ENCODE peak calls at places on chromosomes 5 and 9, in six cellular contexts. E is Peyer's patch, K is heart left ventricle, G is IMR-90, X is A549, B is sigmoid colon. Q is an unnamed sample.
A peak's percentile ranks its signal among the peaks of the same experiment; 100 is the strongest.

GRCh38 chr9:116493183-116493582 is 193.9 kb upstream of the TRIM32 start:
- DNase-seq in E (no peak), K (no peak), G (peak; percentile 43), X (no peak), B (no peak), Q (no peak)

GRCh38 chr5:112931473-112931872 is 9.4 kb upstream of the REEP5 start:
- DNase-seq in E (no peak), K (no peak), G (no peak), X (no peak), B (no peak), Q (no peak)

GRCh38 chr5:80976985-80977384 is 16.8 kb downstream of the RASGRF2 start:
- DNase-seq in E (no peak), K (no peak), G (no peak), X (no peak), B (no peak), Q (no peak)

GRCh38 chr5:155270737-155271136 is 257.2 kb downstream of the KIF4B start:
- DNase-seq in E (no peak), K (no peak), G (no peak), X (no peak), B (no peak), Q (no peak)

GRCh38 chr5:12316812-12317211 is 412.6 kb upstream of the CTNND2 start:
- DNase-seq in E (no peak), K (no peak), G (no peak), X (no peak), B (no peak), Q (no peak)

GRCh38 chr5:56818409-56819026 is 3.2 kb downstream of the MAP3K1 start:
- DNase-seq in E (no peak), K (no peak), G (peak; percentile 57), X (no peak), B (no peak), Q (no peak)

GRCh38 chr9:71353723-71354122 is 232.3 kb upstream of the TRPM3 start:
- DNase-seq in E (no peak), K (no peak), G (peak; percentile 18), X (no peak), B (no peak), Q (no peak)

GRCh38 chr9:13140843-13141592 is 138.5 kb downstream of the MPDZ start:
- DNase-seq in E (no peak), K (no peak), G (peak; percentile 5), X (no peak), B (no peak), Q (no peak)

GRCh38 chr5:89437450-89438435 is 554.8 kb upstream of the MEF2C start:
- DNase-seq in E (no peak), K (no peak), G (no peak), X (no peak), B (no peak), Q (no peak)

GRCh38 chr5:172800088-172800551 is 29.1 kb upstream of the DUSP1 start:
- DNase-seq in E (peak; percentile 20), K (peak; percentile 85), G (peak; percentile 98), X (peak; percentile 72), B (peak; percentile 84), Q (no peak)

GRCh38 chr9:15670884-15671283 is 118.0 kb downstream of the CCDC171 start:
- DNase-seq in E (no peak), K (no peak), G (no peak), X (no peak), B (no peak), Q (no peak)

GRCh38 chr9:116096853-116097252 is 56.7 kb upstream of the PAPPA start:
- DNase-seq in E (no peak), K (no peak), G (no peak), X (no peak), B (no peak), Q (no peak)

GRCh38 chr5:138975098-138975847 is 100.1 kb upstream of the LRRTM2 start:
- DNase-seq in E (no peak), K (peak; percentile 70), G (peak; percentile 84), X (no peak), B (peak; percentile 79), Q (peak; percentile 82)

GRCh38 chr9:15144567-15145174 is 162.3 kb downstream of the TTC39B start:
- DNase-seq in E (no peak), K (no peak), G (no peak), X (no peak), B (no peak), Q (no peak)

GRCh38 chr9:16730162-16730561 is 140.3 kb downstream of the BNC2 start:
- DNase-seq in E (no peak), K (no peak), G (no peak), X (no peak), B (no peak), Q (no peak)

GRCh38 chr5:72598461-72599433 is 91.5 kb upstream of the ZNF366 start:
- DNase-seq in E (peak; percentile 59), K (no peak), G (peak; percentile 74), X (no peak), B (no peak), Q (no peak)

GRCh38 chr5:140056880-140057279 is 13.8 kb upstream of the NRG2 start:
- DNase-seq in E (no peak), K (no peak), G (no peak), X (no peak), B (no peak), Q (no peak)

GRCh38 chr5:171646338-171647042 is 139.1 kb upstream of the SMIM23 start:
- DNase-seq in E (no peak), K (no peak), G (no peak), X (no peak), B (no peak), Q (no peak)

GRCh38 chr5:61289241-61289640 is 42.8 kb upstream of the ZSWIM6 start:
- DNase-seq in E (no peak), K (no peak), G (no peak), X (no peak), B (no peak), Q (no peak)

GRCh38 chr5:116652903-116653302 is 78.3 kb upstream of the SEMA6A start:
- DNase-seq in E (no peak), K (no peak), G (no peak), X (no peak), B (no peak), Q (no peak)
- H3K4me3 ChIP-seq in E (no peak overlapping the region), K (no peak overlapping the region), G (no peak overlapping the region), X (no peak overlapping the region), B (no peak overlapping the region), Q (no peak overlapping the region)

DNA sequence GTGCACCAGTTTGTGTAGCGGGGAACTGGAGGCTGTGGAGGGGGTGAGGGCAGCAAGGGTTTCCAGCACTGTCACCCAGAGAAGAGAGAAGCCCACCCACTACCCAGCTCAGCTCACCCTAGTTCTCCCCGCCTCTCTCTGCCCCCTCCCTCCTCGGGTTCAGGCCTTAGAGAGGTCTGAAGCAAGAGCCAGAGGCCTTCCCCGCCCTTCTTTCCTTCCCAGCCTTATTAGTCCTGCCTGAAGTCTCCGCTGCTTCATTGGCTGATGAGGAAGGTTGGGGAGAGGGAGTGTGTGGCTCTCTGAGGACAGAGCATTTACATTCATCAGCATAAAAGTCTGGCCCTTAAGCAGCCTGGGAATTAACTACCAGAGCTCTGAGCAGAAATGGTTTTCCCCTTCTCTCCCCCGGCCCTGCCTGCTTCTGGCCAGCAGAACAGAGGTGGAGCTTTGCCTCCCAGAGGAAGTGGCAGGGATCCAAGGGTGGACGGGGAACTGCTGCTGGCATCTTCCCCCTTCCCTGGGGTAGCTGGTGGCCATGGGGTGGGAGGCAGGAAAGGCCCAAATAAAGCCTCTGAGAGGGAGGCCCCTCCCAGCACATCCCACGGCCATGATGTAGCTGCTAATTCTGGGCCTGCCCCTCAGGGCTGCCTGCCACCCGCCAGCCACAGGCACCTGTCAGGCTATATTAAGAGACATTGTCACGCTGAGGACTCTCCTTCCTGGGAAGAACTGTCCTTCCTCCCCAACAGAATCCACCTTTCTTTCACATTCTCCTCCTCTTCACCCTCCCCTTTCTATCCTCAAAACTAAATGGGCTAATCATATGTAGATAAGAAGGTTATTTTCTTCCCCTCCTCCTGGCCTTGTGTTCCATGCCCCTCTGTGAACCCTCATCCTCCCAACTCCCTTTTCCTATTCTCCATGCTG is 4.2 kb downstream of the DNAJB5 start:
- DNase-seq in E (no peak), K (peak; percentile 87), G (peak; percentile 61), X (no peak), B (peak; percentile 92), Q (peak; percentile 91)
- TF ChIP-seq POLR2A in E (no peak), K (peak; percentile 44), G (no peak), X (no peak), B (peak; percentile 48), Q (no peak)

GRCh38 chr9:86057491-86057890 is 41.9 kb downstream of the GOLM1 start:
- DNase-seq in E (no peak), K (no peak), G (no peak), X (no peak), B (no peak), Q (peak; percentile 32)

GRCh38 chr9:86061972-86062739 is 37.2 kb downstream of the GOLM1 start:
- DNase-seq in E (no peak), K (no peak), G (no peak), X (no peak), B (no peak), Q (no peak)

GRCh38 chr9:86064220-86064619 is 35.1 kb downstream of the GOLM1 start:
- DNase-seq in E (no peak), K (no peak), G (no peak), X (no peak), B (no peak), Q (no peak)

GRCh38 chr9:86062845-86063693 is 36.3 kb downstream of the GOLM1 start:
- DNase-seq in E (no peak), K (no peak), G (no peak), X (no peak), B (no peak), Q (no peak)
- H3K4me3 ChIP-seq in E (no peak overlapping the region), K (no peak overlapping the region), G (no peak overlapping the region), X (no peak overlapping the region), B (no peak overlapping the region), Q (no peak overlapping the region)

GRCh38 chr9:36400332-36401178 is 486 bp upstream of the RNF38 start:
- DNase-seq in E (peak; percentile 86), K (peak; percentile 94), G (peak; percentile 75), X (peak; percentile 92), B (peak; percentile 93), Q (peak; percentile 97)
- TF ChIP-seq POLR2A in E (peak; percentile 74), K (peak; percentile 49), G (no peak), X (peak; percentile 69), B (peak; percentile 28), Q (no peak)

GRCh38 chr5:179089502-179089901 is 29.3 kb downstream of the ZNF354C start:
- DNase-seq in E (no peak), K (no peak), G (no peak), X (no peak), B (no peak), Q (no peak)
- H3K4me3 ChIP-seq in E (no peak overlapping the region), K (no peak overlapping the region), G (no peak overlapping the region), X (no peak overlapping the region), B (no peak overlapping the region), Q (no peak overlapping the region)

GRCh38 chr5:129135633-129136032 is 41.1 kb downstream of the ISOC1 start:
- DNase-seq in E (no peak), K (no peak), G (no peak), X (peak; percentile 29), B (no peak), Q (no peak)

GRCh38 chr5:129133553-129133952 is 39.0 kb downstream of the ISOC1 start:
- DNase-seq in E (no peak), K (no peak), G (no peak), X (no peak), B (no peak), Q (no peak)

DNA sequence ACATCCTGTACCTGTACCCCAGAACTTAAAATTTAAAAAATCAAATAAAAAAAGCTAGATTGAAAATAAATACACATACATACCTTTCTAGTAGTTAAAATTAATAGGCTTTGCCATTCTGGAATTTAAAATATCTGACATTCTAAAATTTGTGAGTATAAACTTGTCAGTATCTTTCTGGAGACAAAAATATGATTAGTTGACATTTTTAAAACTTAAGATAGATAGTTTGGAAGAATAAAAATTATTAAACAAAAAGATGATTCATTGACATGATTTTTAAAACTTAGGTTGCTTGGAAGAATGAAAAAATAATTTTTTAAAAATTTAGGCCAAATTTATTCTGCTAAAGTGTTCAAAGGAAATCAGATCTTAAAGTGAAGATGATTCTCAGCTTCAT is 43.1 kb downstream of the ISOC1 start:
- DNase-seq in E (no peak), K (no peak), G (no peak), X (no peak), B (no peak), Q (no peak)
- TF ChIP-seq POLR2A in E (no peak), K (no peak), G (no peak), X (no peak), B (no peak), Q (no peak)